ENCODE peak calls at places on chromosomes 6 and 20, in four cellular contexts. D is WTC11, T is HEK293T, O is K562. G is an unnamed sample.

GRCh38 chr6:5068153-5068751 is 16.9 kb upstream of the PPP1R3G start:
- DNase-seq in D (no peak), T (no peak), O (no peak), G (peak)

GRCh38 chr6:130831598-130831997 is 4.4 kb downstream of the SMLR1 start:
- DNase-seq in D (no peak), T (no peak), O (no peak), G (no peak)

GRCh38 chr6:87494761-87495422 is 22.1 kb downstream of the SLC35A1 start:
- DNase-seq in D (no peak), T (no peak), O (no peak), G (no peak)

GRCh38 chr6:154548130-154548830 is 37.8 kb upstream of the CNKSR3 start:
- DNase-seq in D (no peak), T (peak), O (no peak), G (no peak)

GRCh38 chr20:21515300-21516179 is 1.7 kb upstream of the NKX2-2 start:
- DNase-seq in D (peak), T (no peak), O (no peak), G (no peak)

GRCh38 chr6:89582669-89583325 is 55.8 kb downstream of the LYRM2 start:
- DNase-seq in D (no peak), T (no peak), O (no peak), G (no peak)

GRCh38 chr6:13947611-13948178 is 22.9 kb downstream of the RNF182 start:
- DNase-seq in D (no peak), T (no peak), O (no peak), G (no peak)

GRCh38 chr6:75213732-75214131 is 7.9 kb upstream of the COL12A1 start:
- DNase-seq in D (no peak), T (no peak), O (no peak), G (no peak)

GRCh38 chr20:47929368-47930115 is 144.3 kb upstream of the SULF2 start:
- DNase-seq in D (no peak), T (no peak), O (no peak), G (no peak)

GRCh38 chr6:133966654-133967300 is 13.8 kb downstream of the TBPL1 start:
- DNase-seq in D (no peak), T (no peak), O (no peak), G (no peak)

GRCh38 chr20:10550204-10551118 is 115.4 kb downstream of the SLX4IP start:
- DNase-seq in D (no peak), T (no peak), O (no peak), G (no peak)

GRCh38 chr20:36439040-36439730 is 102.1 kb upstream of the MYL9 start:
- DNase-seq in D (peak), T (peak), O (peak), G (peak)

GRCh38 chr20:17966432-17967312 is 1.9 kb downstream of the SNX5 start:
- DNase-seq in D (no peak), T (no peak), O (no peak), G (peak)

GRCh38 chr20:41531876-41532275 is 86.3 kb downstream of the CHD6 start:
- DNase-seq in D (no peak), T (no peak), O (no peak), G (no peak)

GRCh38 chr6:14501240-14501639 is 383.7 kb downstream of the CD83 start:
- DNase-seq in D (no peak), T (no peak), O (no peak), G (no peak)

GRCh38 chr6:102229271-102229670 is 835.8 kb downstream of the GRIK2 start:
- DNase-seq in D (no peak), T (no peak), O (no peak), G (no peak)

GRCh38 chr6:14371530-14371929 is 254.0 kb downstream of the CD83 start:
- DNase-seq in D (no peak), T (no peak), O (no peak), G (no peak)

GRCh38 chr6:16787128-16787685 is 25.9 kb upstream of the ATXN1 start:
- DNase-seq in D (no peak), T (no peak), O (no peak), G (no peak)

GRCh38 chr6:94894300-94894699 is 683.0 kb upstream of the MANEA start:
- DNase-seq in D (no peak), T (no peak), O (no peak), G (no peak)

GRCh38 chr6:42450314-42451145 is 1.2 kb downstream of the TRERF1 start:
- DNase-seq in D (no peak), T (no peak), O (no peak), G (no peak)

GRCh38 chr6:137850137-137850714 is 16.8 kb upstream of the TNFAIP3 start:
- DNase-seq in D (no peak), T (no peak), O (no peak), G (no peak)

GRCh38 chr20:17533396-17533795 is 2.2 kb upstream of the BFSP1 start:
- DNase-seq in D (no peak), T (peak), O (peak), G (peak)

GRCh38 chr6:104705095-104705707 is 154.5 kb downstream of the HACE1 start:
- DNase-seq in D (no peak), T (no peak), O (no peak), G (no peak)

GRCh38 chr6:28775405-28776129 is 148.2 kb downstream of the TRIM27 start:
- DNase-seq in D (no peak), T (no peak), O (no peak), G (no peak)

GRCh38 chr6:34585512-34586045 is 29.4 kb upstream of the SPDEF start:
- DNase-seq in D (no peak), T (no peak), O (no peak), G (no peak)
- TF ChIP-seq ELF4 in D (no peak), T (no peak), O (no peak), G (no peak)

DNA sequence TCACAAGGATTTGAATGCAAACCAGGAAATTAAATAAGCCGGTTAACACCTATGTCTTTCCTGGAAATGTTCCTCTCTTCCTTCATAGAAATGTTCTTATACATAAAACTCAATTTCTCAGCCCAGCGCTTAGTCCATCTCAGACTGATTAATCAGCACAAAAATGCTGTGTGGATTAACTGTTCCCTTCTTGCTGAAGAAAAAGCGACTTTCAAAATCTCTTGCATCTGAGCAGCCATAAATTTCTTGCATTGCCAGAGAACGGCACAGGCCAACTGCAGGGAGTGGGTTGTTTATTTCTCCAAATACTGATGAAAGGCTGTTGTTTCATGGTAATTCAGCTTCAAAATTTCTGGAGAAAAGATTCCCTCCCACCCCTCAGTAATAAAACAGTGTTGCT is 517.6 kb downstream of the BTBD3 start:
- DNase-seq in D (no peak), T (no peak), O (no peak), G (no peak)
- TF ChIP-seq SP1 in D (no peak), T (no peak), O (no peak), G (no peak)

GRCh38 chr20:31948008-31948407 is 3.8 kb downstream of the PDRG1 start:
- DNase-seq in D (no peak), T (no peak), O (peak), G (no peak)

GRCh38 chr20:31945319-31945718 is 6.5 kb downstream of the PDRG1 start:
- DNase-seq in D (no peak), T (no peak), O (no peak), G (no peak)

GRCh38 chr20:31949877-31950646 is 1.8 kb downstream of the PDRG1 start:
- DNase-seq in D (no peak), T (no peak), O (peak), G (no peak)

GRCh38 chr20:31943052-31943471 is 8.8 kb downstream of the PDRG1 start:
- DNase-seq in D (no peak), T (no peak), O (no peak), G (no peak)

DNA sequence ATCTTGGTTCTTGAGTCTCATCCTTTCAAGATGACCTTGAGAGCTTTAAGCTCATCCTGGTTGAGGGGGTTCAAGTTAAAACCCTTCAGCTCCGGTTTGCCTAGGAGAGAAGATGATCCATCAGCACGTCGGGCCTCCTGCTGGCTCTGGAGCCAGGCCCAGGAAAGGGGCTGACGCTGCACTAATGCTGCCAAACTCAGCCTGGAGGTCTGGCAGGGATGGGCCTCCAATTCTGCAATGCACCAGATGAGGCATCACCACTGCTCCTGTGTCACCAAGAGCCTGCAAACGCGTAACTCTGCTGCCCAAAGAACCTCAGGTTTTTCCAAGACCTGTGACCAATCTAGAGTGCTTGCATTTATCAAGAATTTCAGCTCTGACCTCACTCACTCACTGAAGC is 6.1 kb downstream of the PDRG1 start:
- DNase-seq in D (no peak), T (no peak), O (no peak), G (no peak)
- TF ChIP-seq ELF4 in D (no peak), T (no peak), O (no peak), G (no peak)

DNA sequence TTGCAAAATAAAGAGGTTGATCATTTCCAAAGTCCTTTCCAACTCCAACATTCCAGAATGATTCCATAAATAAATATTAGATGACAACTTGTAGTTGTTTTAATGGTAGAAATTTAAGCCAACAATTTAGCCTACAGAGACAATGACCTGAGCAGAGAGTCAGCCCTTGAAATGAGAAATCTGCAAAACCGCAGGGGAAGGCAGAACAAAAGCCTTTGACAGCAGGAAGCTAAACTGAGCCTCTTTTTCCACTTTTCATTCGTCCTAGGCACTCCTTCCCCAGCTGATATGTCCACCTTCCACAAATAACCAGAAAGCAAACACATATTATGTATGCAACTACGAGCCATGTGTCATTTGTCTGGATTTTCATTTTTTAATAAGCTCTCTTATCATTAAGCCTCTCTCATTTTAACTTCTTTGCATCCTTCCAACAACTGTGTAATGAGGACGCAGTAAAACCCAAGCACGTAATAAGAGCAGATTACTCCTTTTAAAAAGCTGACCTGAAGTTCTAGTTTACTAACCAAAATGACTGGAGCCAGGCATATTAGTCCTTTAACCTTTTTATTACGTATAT is 105.0 kb downstream of the TFAP2A start:
- DNase-seq in D (no peak), T (no peak), O (no peak), G (no peak)
- TF ChIP-seq SP1 in D (no peak), T (no peak), O (no peak), G (no peak)

GRCh38 chr20:63011798-63012197 is 5.0 kb upstream of the BHLHE23 start:
- DNase-seq in D (no peak), T (no peak), O (no peak), G (no peak)
- TF ChIP-seq ELF4 in D (no peak), T (no peak), O (no peak), G (no peak)

DNA sequence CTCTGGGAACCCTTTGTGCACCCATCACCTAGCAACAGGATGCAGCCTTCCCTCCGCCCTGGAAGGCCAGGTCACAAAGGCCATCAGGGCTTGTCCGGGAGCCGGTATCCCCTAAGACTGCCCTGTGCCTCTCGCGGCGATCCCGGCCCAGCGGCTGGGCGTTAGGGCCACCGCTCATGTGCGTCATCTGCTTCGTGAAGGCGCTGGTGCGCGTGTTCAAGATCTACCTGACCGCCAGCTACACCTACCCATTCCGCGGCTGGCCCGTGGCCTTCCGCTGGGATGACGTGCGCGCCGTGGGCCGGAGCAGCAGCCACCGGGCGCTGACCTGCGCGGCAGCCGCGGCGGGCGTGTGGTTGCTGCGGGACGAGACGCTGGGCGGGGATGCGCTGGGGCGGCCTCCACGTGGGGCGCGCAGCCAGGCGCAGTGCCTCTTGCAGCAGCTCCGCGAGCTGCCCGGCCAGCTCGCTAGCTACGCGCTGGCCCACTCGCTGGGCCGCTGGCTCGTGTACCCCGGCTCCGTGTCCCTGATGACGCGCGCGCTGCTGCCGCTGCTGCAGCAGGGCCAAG is at the start of gene ABHD16B:
- DNase-seq in D (no peak), T (no peak), O (no peak), G (no peak)
- TF ChIP-seq SP1 in D (no peak), T (no peak), O (no peak), G (no peak)

GRCh38 chr20:60352580-60352979 is 394.4 kb downstream of the CDH26 start:
- DNase-seq in D (no peak), T (no peak), O (no peak), G (no peak)
- TF ChIP-seq ELF4 in D (no peak), T (no peak), O (no peak), G (no peak)

GRCh38 chr20:8534368-8534767 is 402.3 kb downstream of the PLCB1 start:
- DNase-seq in D (peak), T (no peak), O (no peak), G (no peak)

GRCh38 chr20:8536219-8536618 is 404.2 kb downstream of the PLCB1 start:
- DNase-seq in D (no peak), T (no peak), O (no peak), G (no peak)

GRCh38 chr20:8540466-8540865 is 408.4 kb downstream of the PLCB1 start:
- DNase-seq in D (no peak), T (no peak), O (no peak), G (peak)

GRCh38 chr20:8532169-8532568 is 400.1 kb downstream of the PLCB1 start:
- DNase-seq in D (no peak), T (no peak), O (no peak), G (no peak)

DNA sequence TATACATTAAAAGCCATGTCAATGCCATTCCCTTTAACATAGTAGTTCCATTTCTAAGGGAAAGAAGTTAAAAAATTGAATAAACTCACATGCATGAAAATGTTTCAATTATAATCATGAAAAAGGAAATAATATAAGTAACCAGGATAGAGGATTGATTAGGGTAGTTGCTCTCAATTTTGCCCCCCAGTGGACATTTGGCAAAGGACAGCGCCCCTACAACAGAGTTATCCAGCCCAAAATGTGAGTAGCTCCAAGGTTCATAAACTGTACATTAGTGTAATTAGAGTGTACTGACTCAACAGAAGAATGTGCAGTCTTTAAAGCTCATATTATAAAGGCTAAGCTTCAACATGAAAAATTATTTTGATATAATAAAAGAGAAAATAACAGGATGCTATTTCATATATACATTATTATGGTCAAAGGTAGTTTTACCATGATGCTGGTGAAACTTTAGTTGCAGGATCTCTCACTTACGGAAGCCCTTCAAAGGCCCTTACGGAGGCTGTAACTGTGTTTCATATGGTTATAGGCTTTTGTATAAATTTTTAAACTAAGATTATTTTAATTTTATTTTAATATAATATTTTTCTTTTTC is 403.4 kb downstream of the PLCB1 start:
- DNase-seq in D (peak), T (peak), O (no peak), G (peak)
- TF ChIP-seq SP1 in D (no peak), T (no peak), O (no peak), G (no peak)

GRCh38 chr6:79670789-79671188 is 39.7 kb downstream of the SH3BGRL2 start:
- DNase-seq in D (no peak), T (no peak), O (no peak), G (no peak)

GRCh38 chr6:79665725-79666551 is 34.8 kb downstream of the SH3BGRL2 start:
- DNase-seq in D (no peak), T (no peak), O (no peak), G (no peak)

GRCh38 chr6:79668381-79668780 is 37.3 kb downstream of the SH3BGRL2 start:
- DNase-seq in D (no peak), T (no peak), O (no peak), G (no peak)

GRCh38 chr6:79669766-79670165 is 38.6 kb downstream of the SH3BGRL2 start:
- DNase-seq in D (no peak), T (no peak), O (no peak), G (no peak)

DNA sequence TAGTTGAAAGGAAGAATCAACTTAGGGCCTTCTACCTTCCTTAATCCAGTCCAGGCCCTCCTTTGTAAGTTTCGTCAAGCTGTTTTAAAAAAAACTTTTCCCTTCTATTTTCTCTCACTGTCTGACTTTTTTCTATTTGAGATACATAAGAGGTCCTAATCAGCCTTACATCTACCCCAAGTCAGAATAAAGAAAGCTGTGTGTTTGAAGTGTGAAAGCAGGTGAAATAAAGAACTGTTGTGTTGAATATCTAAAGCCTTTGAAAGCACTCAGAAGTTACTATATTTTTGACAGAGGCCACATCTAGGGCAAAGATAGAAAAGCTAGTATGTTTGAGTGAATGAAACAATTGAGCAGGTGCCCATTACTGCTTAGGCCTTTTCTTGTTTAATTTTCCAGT is 35.5 kb downstream of the SH3BGRL2 start:
- DNase-seq in D (no peak), T (no peak), O (no peak), G (no peak)
- TF ChIP-seq ELF4 in D (no peak), T (no peak), O (no peak), G (no peak)